ENCODE peak calls at places on chromosomes 16 and 17, in four cellular contexts. O is brain pericyte, D is nephron progenitor cell, A is EL. T is an unnamed sample.

GRCh38 chr16:82738699-82739098 is 111.9 kb downstream of the CDH13 start:
- DNase-seq in A (no peak), D (no peak), O (no peak), T (no peak)

GRCh38 chr17:31721291-31722025 is 137.6 kb downstream of the COPRS start:
- DNase-seq in D (no peak), A (no peak), O (no peak), T (no peak)

GRCh38 chr17:20059728-20060188 is 50.6 kb downstream of the SPECC1 start:
- DNase-seq in O (no peak), D (no peak), A (no peak), T (peak)

GRCh38 chr16:30977502-30977901 is 7.5 kb upstream of the HSD3B7 start:
- DNase-seq in D (no peak), A (no peak), O (no peak), T (no peak)

GRCh38 chr17:82298538-82299421 is 18.6 kb downstream of the CD7 start:
- DNase-seq in A (no peak), O (no peak), D (no peak), T (no peak)

GRCh38 chr17:82351713-82352488 is 7.1 kb upstream of the TEX19 start:
- DNase-seq in D (peak), O (peak), A (peak), T (peak)

GRCh38 chr16:88830250-88830649 is 18.5 kb upstream of the APRT start:
- DNase-seq in A (no peak), D (no peak), O (no peak), T (no peak)

GRCh38 chr17:4634981-4635380 is 6.5 kb downstream of the ALOX15 start:
- DNase-seq in A (no peak), D (no peak), O (no peak), T (no peak)

GRCh38 chr17:67372751-67373150 is 4.3 kb upstream of the PITPNC1 start:
- DNase-seq in D (no peak), O (no peak), A (no peak), T (no peak)

GRCh38 chr17:78557598-78558039 is 19.6 kb downstream of the DNAH17 start:
- DNase-seq in O (no peak), D (no peak), A (peak), T (peak)

GRCh38 chr17:39139137-39139516 is 12.3 kb downstream of the PLXDC1 start:
- DNase-seq in O (no peak), A (peak), D (no peak), T (peak)

GRCh38 chr17:63911657-63912100 is 621 bp upstream of the CSHL1 start:
- DNase-seq in D (peak), A (peak), O (no peak), T (no peak)

GRCh38 chr17:69567130-69567529 is 152.6 kb downstream of the MAP2K6 start:
- DNase-seq in O (no peak), A (no peak), D (peak), T (no peak)

GRCh38 chr17:7589204-7589868 is 558 bp downstream of the SOX15 start:
- DNase-seq in O (no peak), A (peak), D (peak), T (peak)

GRCh38 chr16:84484579-84485254 is 19.7 kb downstream of the MEAK7 start:
- DNase-seq in O (no peak), A (peak), D (peak), T (no peak)

GRCh38 chr16:11403534-11403795 is 58.2 kb downstream of the RMI2 start:
- DNase-seq in A (no peak), O (no peak), D (no peak), T (no peak)

GRCh38 chr17:17839792-17840707 is 3.3 kb upstream of the SREBF1 start:
- DNase-seq in O (peak), D (peak), A (peak), T (peak)

GRCh38 chr16:67158637-67159600 is 790 bp downstream of the TRADD start:
- DNase-seq in D (no peak), O (no peak), A (peak), T (peak)

GRCh38 chr16:716250-716607 is 1.3 kb downstream of the METRN start:
- DNase-seq in D (peak), A (peak), O (no peak), T (no peak)

GRCh38 chr16:30567991-30568638 is 3.4 kb downstream of the ZNF688 start:
- DNase-seq in D (no peak), A (peak), O (peak), T (peak)

GRCh38 chr17:64694207-64694606 is 32.1 kb upstream of the SMURF2 start:
- DNase-seq in A (peak), O (no peak), D (no peak), T (peak)

GRCh38 chr16:2815299-2815771 is 1.7 kb upstream of the PRSS21 start:
- DNase-seq in A (no peak), O (no peak), D (no peak), T (no peak)

GRCh38 chr16:69745232-69745612 is 9.5 kb downstream of the NOB1 start:
- DNase-seq in A (no peak), O (no peak), D (no peak), T (no peak)

GRCh38 chr16:89402962-89403361 is 87.4 kb downstream of the ANKRD11 start:
- DNase-seq in A (peak), D (no peak), O (no peak), T (no peak)

GRCh38 chr17:14089179-14089578 is 19.9 kb downstream of the COX10 start:
- DNase-seq in O (no peak), D (no peak), A (no peak), T (no peak)

GRCh38 chr17:2957631-2958286 is 105.6 kb downstream of the OR1D5 start:
- DNase-seq in D (no peak), O (no peak), A (peak), T (no peak)

GRCh38 chr16:85923153-85924021 is 24.4 kb downstream of the IRF8 start:
- DNase-seq in A (peak), O (no peak), D (no peak), T (no peak)